ENCODE peak calls at places on chromosomes 6 and 20, in seven cellular contexts. U is H1, Q is HCT116, N is K562, B is GM12878, W is SK-N-SH, J is HepG2. X is an unnamed sample.

GRCh38 chr6:134539865-134540323 is 222.0 kb upstream of the SGK1 start:
- DNase-seq in U (no peak), Q (no peak), N (no peak), B (no peak), W (no peak), J (no peak), X (no peak)

GRCh38 chr6:64815718-64816117 is 891.3 kb downstream of the EYS start:
- DNase-seq in U (no peak), Q (no peak), N (no peak), B (no peak), W (no peak), J (peak; percentile 63), X (no peak)

GRCh38 chr20:33191484-33191883 is 23.5 kb downstream of the BPIFA2 start:
- DNase-seq in U (no peak), Q (no peak), N (no peak), B (no peak), W (no peak), J (no peak), X (no peak)

GRCh38 chr6:7245668-7246393 is 67.2 kb downstream of the SSR1 start:
- DNase-seq in U (no peak), Q (no peak), N (no peak), B (no peak), W (no peak), J (no peak), X (no peak)

GRCh38 chr6:158050107-158050735 is 68.6 kb downstream of the SYNJ2 start:
- DNase-seq in U (no peak), Q (no peak), N (no peak), B (no peak), W (no peak), J (no peak), X (no peak)

GRCh38 chr6:15682965-15683822 is 20.4 kb upstream of the DTNBP1 start:
- DNase-seq in U (no peak), Q (no peak), N (no peak), B (peak; percentile 40), W (no peak), J (peak; percentile 18), X (no peak)

GRCh38 chr6:147000545-147001488 is 203.4 kb upstream of the STXBP5 start:
- DNase-seq in U (no peak), Q (no peak), N (peak; percentile 27), B (no peak), W (no peak), J (no peak), X (no peak)

GRCh38 chr6:106092279-106092678 is 6.1 kb downstream of the PRDM1 start:
- DNase-seq in U (no peak), Q (no peak), N (no peak), B (no peak), W (no peak), J (no peak), X (no peak)

GRCh38 chr20:6956574-6956973 is 189.1 kb downstream of the BMP2 start:
- DNase-seq in U (no peak), Q (no peak), N (no peak), B (no peak), W (no peak), J (no peak), X (no peak)

GRCh38 chr6:135094403-135094821 is 39.8 kb upstream of the HBS1L start:
- DNase-seq in U (no peak), Q (no peak), N (no peak), B (no peak), W (no peak), J (no peak), X (no peak)

GRCh38 chr6:125835221-125835744 is 44.5 kb downstream of the NCOA7 start:
- DNase-seq in U (no peak), Q (no peak), N (no peak), B (no peak), W (no peak), J (no peak), X (no peak)

GRCh38 chr20:23583526-23583925 is 15.2 kb upstream of the CST9L start:
- DNase-seq in U (no peak), Q (no peak), N (no peak), B (no peak), W (no peak), J (no peak), X (no peak)

GRCh38 chr6:2839195-2839981 is 2.3 kb downstream of the SERPINB1 start:
- DNase-seq in U (no peak), Q (peak; percentile 79), N (no peak), B (no peak), W (no peak), J (peak; percentile 98), X (no peak)

GRCh38 chr6:157798851-157799250 is 24.2 kb upstream of the SNX9 start:
- DNase-seq in U (no peak), Q (no peak), N (no peak), B (no peak), W (no peak), J (no peak), X (no peak)

GRCh38 chr6:35751594-35751993 is 14.8 kb downstream of the ARMC12 start:
- DNase-seq in U (no peak), Q (no peak), N (no peak), B (no peak), W (no peak), J (no peak), X (no peak)

GRCh38 chr20:52631469-52631868 is 340.7 kb upstream of the TSHZ2 start:
- DNase-seq in U (no peak), Q (no peak), N (no peak), B (no peak), W (no peak), J (no peak), X (no peak)
- TF ChIP-seq JUND in U (no peak), Q (no peak), N (no peak), B (no peak), W (no peak), J (no peak), X (no peak)

DNA sequence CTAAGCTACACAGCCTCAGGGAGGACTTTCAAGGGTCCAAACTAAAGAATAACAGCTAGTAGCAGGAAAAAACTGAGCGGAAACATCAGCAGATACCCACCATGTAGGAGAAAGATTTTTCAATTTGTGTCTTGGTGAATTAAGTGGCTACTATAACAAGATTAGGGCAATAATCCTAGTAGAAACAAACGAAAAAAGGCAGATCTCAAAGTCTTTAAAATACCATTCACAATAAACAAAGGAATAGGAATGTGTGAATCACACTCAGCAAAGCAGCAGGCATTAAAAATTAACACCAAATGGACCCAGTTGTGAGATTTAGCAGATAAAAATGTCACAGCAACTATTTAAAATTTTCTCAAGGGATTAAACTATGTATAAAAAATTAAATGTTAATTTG is 761.2 kb downstream of the TENT5A start:
- DNase-seq in U (no peak), Q (no peak), N (no peak), B (no peak), W (no peak), J (no peak), X (no peak)
- TF ChIP-seq JUND in U (no peak), Q (no peak), N (no peak), B (no peak), W (no peak), J (no peak), X (no peak)

GRCh38 chr6:88455317-88455716 is 289.2 kb upstream of the CNR1 start:
- DNase-seq in U (no peak), Q (no peak), N (no peak), B (no peak), W (no peak), J (no peak), X (no peak)

GRCh38 chr6:88445188-88445958 is 279.2 kb upstream of the CNR1 start:
- DNase-seq in U (no peak), Q (no peak), N (no peak), B (no peak), W (no peak), J (no peak), X (no peak)

DNA sequence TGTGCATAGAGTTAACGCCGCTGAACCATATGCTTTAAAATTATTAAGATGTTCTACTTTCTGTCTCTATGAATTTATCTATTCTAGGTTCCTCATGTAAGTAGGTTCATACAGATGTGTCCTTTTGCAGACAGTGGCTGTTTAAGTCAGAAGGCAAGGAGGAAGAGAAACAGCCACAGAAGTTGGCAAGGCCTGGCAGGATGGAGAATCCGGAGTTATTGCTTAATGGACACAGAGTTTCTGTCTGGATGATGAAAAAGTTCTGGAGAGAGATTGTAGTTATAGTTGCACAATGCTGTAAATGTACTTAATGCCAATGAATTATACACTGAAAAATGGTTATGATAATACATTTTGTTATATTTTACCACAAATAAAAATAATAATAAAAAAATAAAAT is 283.6 kb upstream of the CNR1 start:
- DNase-seq in U (no peak), Q (no peak), N (no peak), B (no peak), W (no peak), J (no peak), X (no peak)
- TF ChIP-seq JUND in U (no peak), Q (no peak), N (no peak), B (no peak), W (no peak), J (no peak), X (no peak)

DNA sequence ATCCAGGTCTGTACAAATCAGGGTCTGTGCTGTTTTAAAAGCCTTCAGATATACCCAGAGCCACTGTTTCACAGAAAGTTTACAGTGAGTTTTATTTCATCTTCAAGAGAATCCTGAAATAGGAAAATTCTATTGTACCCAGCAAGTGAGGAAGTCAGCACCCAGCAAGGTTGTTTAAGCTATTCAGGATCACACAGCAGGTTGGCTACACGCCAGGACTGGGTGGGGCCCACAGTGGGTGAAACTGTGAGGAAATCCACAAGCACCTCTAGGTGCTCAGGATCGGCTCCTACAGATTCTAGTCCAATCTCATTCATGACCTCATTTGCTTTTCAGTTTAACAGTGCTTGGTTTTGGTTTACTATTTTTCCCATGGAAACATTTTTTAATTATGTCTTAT is 128.9 kb downstream of the SYNDIG1 start:
- DNase-seq in U (no peak), Q (no peak), N (no peak), B (no peak), W (no peak), J (no peak), X (no peak)
- TF ChIP-seq JUND in U (no peak), Q (no peak), N (no peak), B (no peak), W (no peak), J (no peak), X (no peak)

X was measured in T47D.